ENCODE peak calls at places on chromosomes 1 and 21, in six cellular contexts. G is NAMALWA, W is ELR, T is transverse colon, A is NCI-H1092, O is fibroblast of gingiva. Y is an unnamed sample.

GRCh38 chr1:116169898-116170297 is 58.7 kb downstream of the MAB21L3 start:
- DNase-seq in A (no peak), W (no peak), T (no peak), G (no peak), O (no peak), Y (no peak)

GRCh38 chr1:23194119-23194984 is 22.9 kb downstream of the HTR1D start:
- DNase-seq in W (peak; percentile 97), G (no peak), T (no peak), O (peak; percentile 76), A (no peak), Y (no peak)

GRCh38 chr1:23556661-23557470 is 2.4 kb downstream of the ID3 start:
- DNase-seq in W (peak; percentile 76), T (peak; percentile 64), O (peak; percentile 23), G (peak; percentile 89), A (no peak), Y (no peak)

GRCh38 chr1:226820935-226821718 is 49.3 kb upstream of the PSEN2 start:
- DNase-seq in G (no peak), W (peak; percentile 96), T (peak; percentile 72), O (peak; percentile 95), A (no peak), Y (peak; percentile 73)

GRCh38 chr1:170662561-170662971 is 1.4 kb upstream of the PRRX1 start:
- DNase-seq in W (peak; percentile 14), G (no peak), A (no peak), T (no peak), O (no peak), Y (no peak)

GRCh38 chr1:90706437-90707362 is 10.4 kb downstream of the BARHL2 start:
- DNase-seq in W (no peak), A (peak; percentile 57), G (no peak), T (no peak), O (no peak), Y (no peak)

GRCh38 chr21:26954591-26955214 is 12.2 kb downstream of the ADAMTS5 start:
- DNase-seq in A (no peak), T (no peak), G (no peak), W (no peak), O (peak; percentile 27), Y (no peak)

GRCh38 chr1:48466594-48466993 is 5.4 kb downstream of the SPATA6 start:
- DNase-seq in W (no peak), O (no peak), A (no peak), T (no peak), G (no peak), Y (no peak)

GRCh38 chr1:203152158-203153034 is 23.2 kb downstream of the MYBPH start:
- DNase-seq in T (no peak), W (peak; percentile 16), O (no peak), A (no peak), G (no peak), Y (no peak)

GRCh38 chr1:105204836-105205371 is 1455.2 kb downstream of the AMY1C start:
- DNase-seq in O (no peak), W (no peak), A (no peak), G (no peak), T (no peak), Y (no peak)

GRCh38 chr1:99003911-99004269 is 771 bp downstream of the PLPPR5 start:
- DNase-seq in W (no peak), G (no peak), T (no peak), O (no peak), A (no peak), Y (no peak)

GRCh38 chr1:237035759-237036158 is 6.2 kb upstream of the RYR2 start:
- DNase-seq in O (no peak), T (no peak), W (no peak), A (no peak), G (no peak), Y (no peak)

GRCh38 chr21:45306832-45307571 is 19.3 kb upstream of the POFUT2 start:
- DNase-seq in W (peak; percentile 73), T (peak; percentile 62), G (no peak), O (peak; percentile 43), A (no peak), Y (peak; percentile 96)

GRCh38 chr1:186735463-186735862 is 55.2 kb upstream of the PTGS2 start:
- DNase-seq in A (no peak), G (no peak), O (no peak), W (peak; percentile 71), T (no peak), Y (no peak)

GRCh38 chr1:243727503-243728191 is 122.4 kb downstream of the AKT3 start:
- DNase-seq in G (peak; percentile 53), A (no peak), W (no peak), T (no peak), O (no peak), Y (peak; percentile 78)

GRCh38 chr1:198919667-198920398 is 281.0 kb downstream of the PTPRC start:
- DNase-seq in G (no peak), A (no peak), W (peak; percentile 74), T (no peak), O (no peak), Y (no peak)

GRCh38 chr1:21508580-21509350 is 458 bp upstream of the ALPL start:
- DNase-seq in A (peak; percentile 53), T (peak; percentile 62), W (peak; percentile 66), O (no peak), G (peak; percentile 71), Y (no peak)

GRCh38 chr1:171664976-171665375 is 12.5 kb upstream of the MYOC start:
- DNase-seq in O (no peak), W (peak; percentile 21), A (no peak), T (no peak), G (no peak), Y (no peak)

GRCh38 chr1:184953600-184954219 is 20.6 kb downstream of the NIBAN1 start:
- DNase-seq in W (peak; percentile 90), T (no peak), G (no peak), O (no peak), A (no peak), Y (no peak)

GRCh38 chr1:8463144-8463927 is 145.4 kb downstream of the SLC45A1 start:
- DNase-seq in O (peak; percentile 77), G (peak; percentile 37), A (peak; percentile 16), T (peak; percentile 47), W (peak; percentile 61), Y (peak; percentile 76)

GRCh38 chr1:10508511-10508951 is 33.8 kb downstream of the PEX14 start:
- DNase-seq in W (no peak), A (peak; percentile 53), G (no peak), O (peak; percentile 50), T (no peak), Y (no peak)

GRCh38 chr1:83509229-83509870 is 489.6 kb downstream of the TTLL7 start:
- DNase-seq in T (no peak), G (no peak), W (no peak), O (no peak), A (no peak), Y (no peak)

GRCh38 chr1:228410671-228411070 is 4.0 kb upstream of the TRIM11 start:
- DNase-seq in A (no peak), W (no peak), T (no peak), O (no peak), G (no peak), Y (no peak)

GRCh38 chr21:43969115-43969444 is 43.0 kb upstream of the TRAPPC10 start:
- DNase-seq in T (no peak), G (no peak), W (no peak), O (no peak), A (no peak), Y (no peak)

GRCh38 chr1:22048351-22049192 is 3.9 kb upstream of the CDC42 start:
- DNase-seq in A (no peak), T (no peak), G (peak; percentile 19), O (peak; percentile 65), W (peak; percentile 11), Y (peak; percentile 26)

GRCh38 chr21:42578761-42579415 is 65.2 kb downstream of the SLC37A1 start:
- DNase-seq in W (no peak), G (no peak), T (peak; percentile 1), A (no peak), O (no peak), Y (no peak)

GRCh38 chr1:63651110-63651776 is 58.0 kb downstream of the PGM1 start:
- DNase-seq in W (peak; percentile 63), G (no peak), A (no peak), T (no peak), O (no peak), Y (peak; percentile 9)

GRCh38 chr1:45172015-45172414 is 34.4 kb downstream of the ZSWIM5 start:
- DNase-seq in W (peak; percentile 18), G (no peak), T (no peak), O (peak; percentile 34), A (no peak), Y (no peak)

GRCh38 chr1:226110249-226111108 is 48.0 kb downstream of the H3-3A start:
- DNase-seq in G (peak; percentile 83), O (peak; percentile 74), T (peak; percentile 73), A (peak; percentile 65), W (peak; percentile 72), Y (peak; percentile 50)

GRCh38 chr1:118986839-118987430 is 1.2 kb downstream of the TBX15 start:
- DNase-seq in G (no peak), W (peak; percentile 69), A (no peak), O (no peak), T (no peak), Y (no peak)

GRCh38 chr1:25570798-25571521 is 27.6 kb downstream of the LDLRAP1 start:
- DNase-seq in G (no peak), W (no peak), T (no peak), O (no peak), A (no peak), Y (no peak)

GRCh38 chr1:221174598-221174997 is 295.4 kb downstream of the HLX start:
- DNase-seq in G (no peak), A (no peak), O (peak; percentile 24), T (no peak), W (no peak), Y (no peak)

GRCh38 chr1:64269558-64269884 is 66.1 kb downstream of the UBE2U start:
- DNase-seq in A (no peak), G (no peak), T (no peak), O (no peak), W (no peak), Y (no peak)

GRCh38 chr1:247906504-247907047 is 11.2 kb downstream of the OR2W3 start:
- DNase-seq in W (peak; percentile 75), O (no peak), A (no peak), T (peak; percentile 25), G (peak; percentile 46), Y (no peak)

GRCh38 chr1:172429324-172430127 is 9.0 kb downstream of the C1orf105 start:
- DNase-seq in T (peak; percentile 31), O (peak; percentile 57), W (peak; percentile 80), G (peak; percentile 89), A (peak; percentile 38), Y (peak; percentile 84)

GRCh38 chr1:228270032-228270431 is 62.2 kb downstream of the OBSCN start:
- DNase-seq in G (no peak), A (no peak), W (peak; percentile 72), T (no peak), O (no peak), Y (no peak)

GRCh38 chr21:45336535-45336810 is 48.8 kb upstream of the POFUT2 start:
- DNase-seq in A (no peak), G (no peak), W (no peak), T (no peak), O (no peak), Y (no peak)

GRCh38 chr1:26280333-26281042 is 602 bp downstream of the SH3BGRL3 start:
- DNase-seq in G (no peak), O (no peak), W (peak; percentile 80), T (peak; percentile 48), A (no peak), Y (no peak)

GRCh38 chr1:32828341-32828740 is 10.9 kb downstream of the S100PBP start:
- DNase-seq in T (no peak), A (no peak), W (peak; percentile 44), O (no peak), G (peak; percentile 49), Y (no peak)

Y was measured in pons.